ENCODE peak calls at places on chromosomes 16 and 17, in eight cellular contexts. One of them, this sample, is unnamed.

GRCh38 chr17:74325376-74325742 is 667 bp upstream of the KIF19 start:
- DNase-seq in body of pancreas: no peak
- DNase-seq in AG04450: no peak
- DNase-seq in HAP-1: no peak
- DNase-seq in cardiac muscle cell: no peak
- DNase-seq in IMR-90: no peak
- DNase-seq in ovary: no peak
- DNase-seq in heart left ventricle: no peak
- DNase-seq in this sample: no peak

GRCh38 chr17:8991514-8992285 is 26.2 kb upstream of the PIK3R5 start:
- DNase-seq in AG04450: peak; percentile 20
- DNase-seq in cardiac muscle cell: peak; percentile 72
- DNase-seq in IMR-90: peak; percentile 57
- DNase-seq in ovary: no peak
- DNase-seq in body of pancreas: peak; percentile 64
- DNase-seq in HAP-1: peak; percentile 49
- DNase-seq in heart left ventricle: peak; percentile 44
- DNase-seq in this sample: peak; percentile 88

GRCh38 chr16:85601730-85602401 is 11.3 kb upstream of the GSE1 start:
- DNase-seq in AG04450: no peak
- DNase-seq in ovary: no peak
- DNase-seq in body of pancreas: peak; percentile 74
- DNase-seq in heart left ventricle: peak; percentile 69
- DNase-seq in IMR-90: peak; percentile 24
- DNase-seq in HAP-1: no peak
- DNase-seq in cardiac muscle cell: no peak
- DNase-seq in this sample: no peak

GRCh38 chr17:28472871-28473497 is 460 bp upstream of the SLC13A2 start:
- DNase-seq in IMR-90: no peak
- DNase-seq in HAP-1: no peak
- DNase-seq in cardiac muscle cell: no peak
- DNase-seq in heart left ventricle: no peak
- DNase-seq in AG04450: no peak
- DNase-seq in ovary: no peak
- DNase-seq in body of pancreas: no peak
- DNase-seq in this sample: no peak

GRCh38 chr16:55661842-55662479 is 6.2 kb downstream of the SLC6A2 start:
- DNase-seq in cardiac muscle cell: no peak
- DNase-seq in ovary: no peak
- DNase-seq in body of pancreas: no peak
- DNase-seq in AG04450: no peak
- DNase-seq in heart left ventricle: no peak
- DNase-seq in IMR-90: no peak
- DNase-seq in HAP-1: no peak
- DNase-seq in this sample: no peak

GRCh38 chr17:8994319-8994718 is 27.0 kb upstream of the NTN1 start:
- DNase-seq in ovary: peak; percentile 37
- DNase-seq in heart left ventricle: peak; percentile 73
- DNase-seq in body of pancreas: peak; percentile 44
- DNase-seq in HAP-1: peak; percentile 56
- DNase-seq in cardiac muscle cell: peak; percentile 58
- DNase-seq in AG04450: peak; percentile 3
- DNase-seq in IMR-90: peak; percentile 23
- DNase-seq in this sample: peak; percentile 84

GRCh38 chr17:63753215-63753614 is 11.6 kb upstream of the STRADA start:
- DNase-seq in heart left ventricle: no peak
- DNase-seq in IMR-90: no peak
- DNase-seq in AG04450: no peak
- DNase-seq in ovary: no peak
- DNase-seq in HAP-1: no peak
- DNase-seq in cardiac muscle cell: no peak
- DNase-seq in body of pancreas: no peak
- DNase-seq in this sample: no peak

GRCh38 chr17:74117087-74117486 is 86.4 kb upstream of the RPL38 start:
- DNase-seq in cardiac muscle cell: no peak
- DNase-seq in body of pancreas: no peak
- DNase-seq in HAP-1: no peak
- DNase-seq in heart left ventricle: no peak
- DNase-seq in AG04450: no peak
- DNase-seq in IMR-90: no peak
- DNase-seq in ovary: no peak
- DNase-seq in this sample: no peak

GRCh38 chr17:43443381-43443780 is 40.4 kb upstream of the DHX8 start:
- DNase-seq in cardiac muscle cell: no peak
- DNase-seq in ovary: no peak
- DNase-seq in IMR-90: no peak
- DNase-seq in HAP-1: no peak
- DNase-seq in body of pancreas: no peak
- DNase-seq in heart left ventricle: no peak
- DNase-seq in AG04450: no peak
- DNase-seq in this sample: no peak

GRCh38 chr17:64423881-64424280 is 25.0 kb upstream of the MILR1 start:
- DNase-seq in ovary: no peak
- DNase-seq in IMR-90: no peak
- DNase-seq in AG04450: no peak
- DNase-seq in HAP-1: no peak
- DNase-seq in cardiac muscle cell: no peak
- DNase-seq in heart left ventricle: no peak
- DNase-seq in body of pancreas: no peak
- DNase-seq in this sample: no peak

GRCh38 chr17:68684860-68685493 is 83.8 kb upstream of the FAM20A start:
- DNase-seq in IMR-90: no peak
- DNase-seq in AG04450: no peak
- DNase-seq in heart left ventricle: no peak
- DNase-seq in body of pancreas: no peak
- DNase-seq in cardiac muscle cell: peak; percentile 70
- DNase-seq in ovary: peak; percentile 44
- DNase-seq in HAP-1: no peak
- DNase-seq in this sample: no peak

DNA sequence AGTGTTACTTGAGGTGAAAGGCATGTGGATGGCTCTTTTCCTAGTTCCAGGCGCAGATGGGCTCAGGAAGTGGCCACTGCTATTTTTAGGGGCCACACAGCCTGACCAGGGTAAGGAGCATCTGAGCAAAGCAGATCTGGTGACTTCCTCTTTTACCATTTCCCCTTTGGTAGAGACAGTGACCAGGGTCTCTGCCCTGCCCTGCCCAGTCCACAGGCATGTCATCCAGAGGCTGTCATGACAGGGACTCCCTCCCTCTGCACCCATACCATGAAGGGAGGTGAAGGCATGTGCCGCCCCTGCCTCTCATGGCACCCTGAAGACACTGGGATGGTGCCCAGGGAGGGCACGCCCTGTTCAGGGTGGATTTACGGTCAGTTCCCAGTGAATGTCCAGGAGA is 2.2 kb downstream of the PLA2G15 start:
- DNase-seq in cardiac muscle cell: no peak
- DNase-seq in HAP-1: no peak
- DNase-seq in body of pancreas: no peak
- DNase-seq in heart left ventricle: peak; percentile 22
- DNase-seq in IMR-90: no peak
- DNase-seq in AG04450: no peak
- DNase-seq in ovary: no peak
- DNase-seq in this sample: no peak
- H3K4me3 ChIP-seq in cardiac muscle cell: no peak overlapping the region
- H3K4me3 ChIP-seq in HAP-1: no peak overlapping the region
- H3K4me3 ChIP-seq in body of pancreas: no peak overlapping the region
- H3K4me3 ChIP-seq in heart left ventricle: peak overlapping the region; percentile 65
- H3K4me3 ChIP-seq in IMR-90: no peak overlapping the region
- H3K4me3 ChIP-seq in AG04450: no peak overlapping the region
- H3K4me3 ChIP-seq in ovary: no peak overlapping the region
- H3K4me3 ChIP-seq in this sample: no peak overlapping the region

GRCh38 chr17:7177954-7178477 is 1.2 kb downstream of the ASGR1 start:
- DNase-seq in heart left ventricle: no peak
- DNase-seq in IMR-90: peak; percentile 71
- DNase-seq in HAP-1: no peak
- DNase-seq in cardiac muscle cell: peak; percentile 25
- DNase-seq in body of pancreas: peak; percentile 27
- DNase-seq in AG04450: no peak
- DNase-seq in ovary: no peak
- DNase-seq in this sample: no peak

GRCh38 chr17:7178973-7179316 is 225 bp downstream of the ASGR1 start:
- DNase-seq in ovary: no peak
- DNase-seq in HAP-1: no peak
- DNase-seq in heart left ventricle: no peak
- DNase-seq in cardiac muscle cell: no peak
- DNase-seq in IMR-90: no peak
- DNase-seq in AG04450: no peak
- DNase-seq in body of pancreas: no peak
- DNase-seq in this sample: no peak

GRCh38 chr17:7176107-7176851 is 2.9 kb downstream of the ASGR1 start:
- DNase-seq in body of pancreas: no peak
- DNase-seq in AG04450: no peak
- DNase-seq in heart left ventricle: no peak
- DNase-seq in cardiac muscle cell: no peak
- DNase-seq in HAP-1: no peak
- DNase-seq in IMR-90: no peak
- DNase-seq in ovary: no peak
- DNase-seq in this sample: no peak

GRCh38 chr17:7176870-7177209 is 2.3 kb downstream of the ASGR1 start:
- DNase-seq in cardiac muscle cell: peak; percentile 29
- DNase-seq in IMR-90: no peak
- DNase-seq in HAP-1: no peak
- DNase-seq in heart left ventricle: no peak
- DNase-seq in body of pancreas: no peak
- DNase-seq in AG04450: no peak
- DNase-seq in ovary: no peak
- DNase-seq in this sample: no peak

DNA sequence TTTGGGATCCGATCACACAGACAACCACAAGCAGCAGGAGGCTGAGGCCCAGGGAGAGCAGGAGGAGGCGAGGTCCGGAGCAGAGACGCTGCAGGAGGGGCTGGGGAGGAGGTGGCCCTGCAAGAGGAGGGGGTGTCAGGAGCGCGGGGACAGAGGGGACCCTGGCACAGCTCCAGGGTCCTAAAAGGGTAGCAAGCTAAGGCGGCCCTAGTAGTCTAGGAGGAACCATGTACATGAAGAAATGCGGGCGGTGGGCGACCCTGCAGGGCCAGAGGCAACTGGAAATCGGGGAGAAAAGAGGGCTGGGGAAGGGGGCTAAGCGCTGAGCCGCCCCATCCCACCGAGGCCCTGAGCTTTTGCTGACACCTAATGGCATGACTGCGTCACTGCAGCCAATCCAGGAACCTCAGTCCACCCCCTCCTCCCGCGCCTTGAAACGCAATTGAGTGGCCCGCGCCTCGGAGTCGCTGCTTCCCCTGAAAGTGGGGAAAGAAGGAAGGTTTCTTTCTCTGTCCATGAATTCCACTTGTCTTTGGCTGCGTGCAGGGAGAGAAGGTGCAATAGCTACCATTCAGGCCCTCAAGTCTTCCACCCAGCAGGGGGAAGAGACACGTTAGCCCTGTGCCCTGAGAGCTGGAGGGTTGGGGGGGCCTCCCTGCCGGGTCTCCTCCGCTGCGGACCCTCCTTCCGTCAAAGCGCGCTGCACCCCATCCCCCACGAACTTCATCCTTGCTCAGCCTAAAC is 1.8 kb downstream of the ASGR1 start:
- DNase-seq in IMR-90: peak; percentile 64
- DNase-seq in HAP-1: peak; percentile 73
- DNase-seq in cardiac muscle cell: peak; percentile 74
- DNase-seq in AG04450: peak; percentile 37
- DNase-seq in heart left ventricle: peak; percentile 65
- DNase-seq in body of pancreas: peak; percentile 74
- DNase-seq in ovary: peak; percentile 72
- DNase-seq in this sample: peak; percentile 85
- H3K4me3 ChIP-seq in IMR-90: peak overlapping the region; percentile 59
- H3K4me3 ChIP-seq in HAP-1: peak overlapping the region; percentile 29
- H3K4me3 ChIP-seq in cardiac muscle cell: peak overlapping the region; percentile 44
- H3K4me3 ChIP-seq in AG04450: peak overlapping the region; percentile 70
- H3K4me3 ChIP-seq in heart left ventricle: peak overlapping the region; percentile 55
- H3K4me3 ChIP-seq in body of pancreas: no peak overlapping the region
- H3K4me3 ChIP-seq in ovary: peak overlapping the region; percentile 29
- H3K4me3 ChIP-seq in this sample: peak overlapping the region; percentile 56

GRCh38 chr17:55734128-55734781 is 11.6 kb upstream of the TMEM100 start:
- DNase-seq in AG04450: no peak
- DNase-seq in ovary: no peak
- DNase-seq in HAP-1: no peak
- DNase-seq in IMR-90: peak; percentile 66
- DNase-seq in heart left ventricle: no peak
- DNase-seq in cardiac muscle cell: peak; percentile 24
- DNase-seq in body of pancreas: no peak
- DNase-seq in this sample: no peak

GRCh38 chr17:55729484-55729883 is 6.8 kb upstream of the TMEM100 start:
- DNase-seq in ovary: no peak
- DNase-seq in body of pancreas: no peak
- DNase-seq in HAP-1: no peak
- DNase-seq in cardiac muscle cell: no peak
- DNase-seq in heart left ventricle: no peak
- DNase-seq in AG04450: no peak
- DNase-seq in IMR-90: no peak
- DNase-seq in this sample: no peak

GRCh38 chr17:55730808-55731207 is 8.1 kb upstream of the TMEM100 start:
- DNase-seq in heart left ventricle: no peak
- DNase-seq in body of pancreas: no peak
- DNase-seq in AG04450: no peak
- DNase-seq in ovary: no peak
- DNase-seq in cardiac muscle cell: peak; percentile 21
- DNase-seq in HAP-1: no peak
- DNase-seq in IMR-90: no peak
- DNase-seq in this sample: no peak

GRCh38 chr17:55730380-55730779 is 7.7 kb upstream of the TMEM100 start:
- DNase-seq in heart left ventricle: no peak
- DNase-seq in cardiac muscle cell: peak; percentile 33
- DNase-seq in IMR-90: no peak
- DNase-seq in AG04450: no peak
- DNase-seq in HAP-1: no peak
- DNase-seq in ovary: no peak
- DNase-seq in body of pancreas: no peak
- DNase-seq in this sample: no peak

DNA sequence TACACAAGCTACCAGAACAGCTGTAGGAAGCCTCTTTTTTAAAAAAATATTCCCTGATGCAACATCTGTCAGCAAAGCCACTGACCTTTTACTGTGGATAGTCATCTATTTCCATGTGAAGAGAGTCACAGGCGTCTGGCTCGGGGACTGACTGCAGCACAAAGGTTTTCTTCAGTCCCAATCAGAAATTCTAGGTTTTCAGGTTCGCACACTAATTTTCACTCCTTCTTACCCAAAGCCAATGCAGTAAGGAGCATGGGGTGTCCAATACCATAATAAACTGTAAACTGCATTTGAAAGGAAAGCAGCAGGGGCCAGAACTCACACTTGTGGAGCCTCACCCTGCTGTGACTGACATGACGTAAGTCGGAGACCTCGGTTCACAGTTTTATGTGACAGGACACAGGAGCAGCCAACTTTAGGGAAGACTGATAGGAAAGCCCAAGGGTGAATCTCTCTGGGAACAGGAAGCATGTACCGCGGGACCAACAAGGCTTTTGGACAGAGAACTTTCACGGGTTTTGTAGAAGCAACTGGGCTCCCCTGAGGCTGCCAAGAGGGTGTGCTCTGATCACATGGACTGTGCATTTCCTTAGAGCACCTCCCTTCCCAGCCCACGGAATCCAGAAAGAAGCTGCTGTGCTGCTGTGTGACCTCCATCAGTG is 9.1 kb upstream of the TMEM100 start:
- DNase-seq in ovary: peak; percentile 51
- DNase-seq in cardiac muscle cell: peak; percentile 71
- DNase-seq in body of pancreas: peak; percentile 20
- DNase-seq in heart left ventricle: peak; percentile 79
- DNase-seq in AG04450: no peak
- DNase-seq in IMR-90: peak; percentile 36
- DNase-seq in HAP-1: no peak
- DNase-seq in this sample: no peak
- H3K4me3 ChIP-seq in ovary: no peak overlapping the region
- H3K4me3 ChIP-seq in cardiac muscle cell: no peak overlapping the region
- H3K4me3 ChIP-seq in body of pancreas: no peak overlapping the region
- H3K4me3 ChIP-seq in heart left ventricle: peak overlapping the region; percentile 38
- H3K4me3 ChIP-seq in AG04450: no peak overlapping the region
- H3K4me3 ChIP-seq in IMR-90: no peak overlapping the region
- H3K4me3 ChIP-seq in HAP-1: no peak overlapping the region
- H3K4me3 ChIP-seq in this sample: no peak overlapping the region

GRCh38 chr17:35063514-35064223 is at the start of gene RFFL:
- DNase-seq in AG04450: peak; percentile 93
- DNase-seq in cardiac muscle cell: peak; percentile 98
- DNase-seq in HAP-1: no peak
- DNase-seq in body of pancreas: peak; percentile 93
- DNase-seq in heart left ventricle: peak; percentile 89
- DNase-seq in IMR-90: peak; percentile 99
- DNase-seq in ovary: peak; percentile 85
- DNase-seq in this sample: peak; percentile 85
- H3K4me3 ChIP-seq in AG04450: peak within 1 kb of the TSS; percentile 50
- H3K4me3 ChIP-seq in cardiac muscle cell: no peak within 1 kb of the TSS
- H3K4me3 ChIP-seq in HAP-1: no peak within 1 kb of the TSS
- H3K4me3 ChIP-seq in body of pancreas: no peak within 1 kb of the TSS
- H3K4me3 ChIP-seq in heart left ventricle: peak within 1 kb of the TSS; percentile 44
- H3K4me3 ChIP-seq in IMR-90: peak within 1 kb of the TSS; percentile 8
- H3K4me3 ChIP-seq in ovary: peak within 1 kb of the TSS; percentile 5
- H3K4me3 ChIP-seq in this sample: peak within 1 kb of the TSS; percentile 68

This sample was measured in Karpas-422.